ENCODE peak calls at places on chromosomes 13 and 19, in eight cellular contexts. R is tibial artery, A is gastrocnemius medialis, H is heart left ventricle, E is heart right ventricle, J is esophagus muscularis mucosa, T is T-helper 17 cell, Y is upper lobe of left lung. S is an unnamed sample.

GRCh38 chr13:39119422-39119821 is 81.2 kb downstream of the NHLRC3 start:
- DNase-seq in T (no peak), A (no peak), H (no peak), R (no peak), E (no peak), J (no peak), Y (no peak), S (no peak)

GRCh38 chr19:13082192-13083007 is 20.3 kb downstream of the LYL1 start:
- DNase-seq in T (no peak), A (peak; percentile 62), J (no peak), Y (no peak), R (no peak), H (no peak), E (no peak), S (no peak)

GRCh38 chr13:28059214-28059613 is 41.2 kb downstream of the FLT3 start:
- DNase-seq in H (no peak), E (no peak), A (no peak), Y (no peak), T (no peak), R (no peak), J (no peak), S (peak; percentile 4)

GRCh38 chr13:111252449-111253124 is 67.9 kb upstream of the TEX29 start:
- DNase-seq in J (peak; percentile 17), H (no peak), T (no peak), A (no peak), Y (no peak), E (no peak), R (no peak), S (no peak)

GRCh38 chr13:75978815-75979214 is 342.7 kb downstream of the LMO7 start:
- DNase-seq in A (no peak), H (no peak), Y (no peak), E (no peak), J (no peak), T (no peak), R (no peak), S (no peak)

GRCh38 chr13:90374183-90374582 is 973.3 kb upstream of the MIR17HG start:
- DNase-seq in R (no peak), J (no peak), H (no peak), A (no peak), T (no peak), E (no peak), Y (no peak), S (no peak)

GRCh38 chr13:44359983-44360375 is 13.6 kb upstream of the SERP2 start:
- DNase-seq in T (no peak), J (no peak), H (no peak), Y (no peak), A (no peak), E (no peak), R (no peak), S (no peak)

GRCh38 chr13:89955773-89956172 is 1391.7 kb upstream of the MIR17HG start:
- DNase-seq in E (no peak), H (no peak), R (no peak), J (no peak), A (no peak), Y (no peak), T (no peak), S (no peak)

GRCh38 chr13:25493930-25494707 is 122.3 kb downstream of the ATP8A2 start:
- DNase-seq in H (no peak), T (no peak), J (peak; percentile 60), R (no peak), Y (no peak), A (no peak), E (no peak), S (no peak)

GRCh38 chr19:49442354-49442753 is 1.0 kb upstream of the SLC17A7 start:
- DNase-seq in R (peak; percentile 79), Y (no peak), J (no peak), H (no peak), A (peak; percentile 67), E (peak; percentile 52), T (no peak), S (no peak)

DNA sequence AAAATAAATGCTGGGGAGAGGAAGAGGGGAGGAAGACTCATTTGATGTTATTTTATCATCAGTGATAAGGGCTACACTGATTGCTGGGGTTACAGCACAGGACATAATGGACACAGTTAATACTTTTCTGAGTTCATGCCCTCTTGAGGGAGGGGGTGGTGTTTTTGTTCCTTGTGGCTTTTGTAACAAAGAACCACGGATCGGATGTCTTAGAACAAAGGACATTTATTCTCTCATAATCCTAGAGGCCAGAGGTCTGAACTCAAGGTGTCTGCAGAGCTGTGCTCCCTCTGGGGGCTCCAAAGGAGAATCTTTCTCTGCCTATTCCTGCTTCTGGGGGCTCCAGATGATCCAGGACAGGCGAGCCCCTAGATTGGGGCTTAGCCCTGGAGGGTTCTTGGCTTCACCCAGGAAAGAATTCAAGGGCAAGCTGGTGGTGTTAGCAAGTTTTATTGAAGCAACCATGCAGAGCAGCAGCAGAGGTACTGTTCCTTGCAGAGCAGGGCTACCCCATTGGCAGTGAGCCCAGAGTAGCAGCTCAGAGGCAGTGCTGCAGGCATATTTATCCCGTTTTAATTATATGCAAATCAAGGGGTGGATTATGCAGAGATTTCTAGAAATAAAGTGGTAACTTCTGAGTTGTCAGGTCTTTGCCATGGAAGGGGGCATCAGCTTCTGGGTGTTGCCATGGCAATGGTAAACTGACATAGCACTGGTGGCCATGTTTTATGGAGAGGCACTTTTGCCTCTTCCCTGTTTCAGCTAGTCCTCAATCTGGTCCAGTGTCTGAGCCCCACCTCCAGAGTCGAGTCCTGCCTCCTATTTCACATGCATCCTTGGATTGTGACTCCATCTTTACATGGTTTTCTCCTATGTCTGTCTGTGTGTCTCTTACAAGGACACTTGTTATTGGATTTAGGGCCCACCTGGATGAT is 18.0 kb downstream of the VAV1 start:
- DNase-seq in A (no peak), Y (no peak), J (no peak), T (no peak), E (no peak), R (no peak), H (no peak), S (no peak)
- H3K9me3 ChIP-seq in A (no peaks in the 10 kb centered on the region), Y (peaks cover 6% of the 10 kb centered on the region), J (no peaks in the 10 kb centered on the region), T (no peaks in the 10 kb centered on the region), E (peaks cover 7% of the 10 kb centered on the region), R (peaks cover 5% of the 10 kb centered on the region), H (no peaks in the 10 kb centered on the region), S (no peaks in the 10 kb centered on the region)

DNA sequence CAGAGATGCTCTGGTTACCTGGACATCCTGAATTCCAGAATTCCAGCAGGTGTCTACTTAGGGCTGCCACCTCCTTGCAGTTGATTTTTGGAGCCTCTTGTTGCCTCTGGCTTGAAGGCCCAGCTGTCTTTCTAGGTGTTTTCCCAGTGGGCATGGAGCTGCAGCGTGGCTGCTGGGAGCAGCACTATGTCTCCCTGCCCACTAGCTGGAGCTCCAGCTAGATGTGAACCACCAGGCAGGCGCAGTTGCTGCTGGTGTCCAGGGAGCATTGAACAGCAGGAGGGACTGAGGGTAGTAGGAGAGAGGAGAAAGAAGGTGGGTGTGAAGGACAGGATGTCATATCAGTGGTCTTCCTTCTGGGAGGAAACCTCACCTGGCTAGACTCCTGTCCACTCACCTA is 9.9 kb upstream of the SELENOW start:
- DNase-seq in R (no peak), A (no peak), J (no peak), Y (no peak), T (no peak), H (no peak), E (no peak), S (no peak)
- H3K9me3 ChIP-seq in R (no peaks in the 10 kb centered on the region), A (no peaks in the 10 kb centered on the region), J (no peaks in the 10 kb centered on the region), Y (no peaks in the 10 kb centered on the region), T (no peaks in the 10 kb centered on the region), H (no peaks in the 10 kb centered on the region), E (no peaks in the 10 kb centered on the region), S (no peaks in the 10 kb centered on the region)

GRCh38 chr13:18948664-18949488 is 232.7 kb downstream of the TUBA3C start:
- DNase-seq in E (no peak), H (peak; percentile 15), R (no peak), J (no peak), A (no peak), Y (no peak), T (no peak), S (no peak)

GRCh38 chr13:18948012-18948663 is 233.5 kb downstream of the TUBA3C start:
- DNase-seq in R (no peak), E (no peak), H (peak; percentile 33), T (no peak), Y (no peak), A (no peak), J (no peak), S (no peak)

GRCh38 chr13:18947376-18947977 is 234.1 kb downstream of the TUBA3C start:
- DNase-seq in R (no peak), J (no peak), E (no peak), Y (no peak), A (no peak), H (peak; percentile 14), T (no peak), S (no peak)

GRCh38 chr13:18949970-18950369 is 231.7 kb downstream of the TUBA3C start:
- DNase-seq in E (no peak), T (no peak), J (no peak), H (peak; percentile 4), Y (no peak), A (no peak), R (no peak), S (no peak)

DNA sequence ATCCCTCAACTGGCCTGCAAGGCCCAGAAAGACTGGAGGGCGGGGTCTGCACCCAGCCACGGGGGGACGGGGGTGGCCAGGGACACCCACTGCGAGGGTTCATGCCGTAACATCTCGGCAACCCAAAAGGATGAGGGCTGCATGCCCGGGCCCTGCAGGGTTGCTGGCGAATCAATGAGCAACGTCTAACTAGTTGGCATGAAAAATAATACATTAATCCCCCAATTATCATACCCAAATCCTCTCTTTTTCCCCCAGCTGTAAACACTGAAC is 232.2 kb downstream of the TUBA3C start:
- DNase-seq in T (no peak), A (no peak), R (no peak), Y (no peak), E (no peak), H (peak; percentile 31), J (no peak), S (no peak)
- H3K9me3 ChIP-seq in T (no peaks in the 10 kb centered on the region), A (no peaks in the 10 kb centered on the region), R (no peaks in the 10 kb centered on the region), Y (no peaks in the 10 kb centered on the region), E (no peaks in the 10 kb centered on the region), H (no peaks in the 10 kb centered on the region), J (no peaks in the 10 kb centered on the region), S (no peaks in the 10 kb centered on the region)

GRCh38 chr19:16931306-16931705 is 42.5 kb downstream of the F2RL3 start:
- DNase-seq in R (no peak), Y (no peak), T (no peak), E (no peak), H (no peak), J (no peak), A (no peak), S (no peak)

GRCh38 chr19:16928916-16929315 is 40.1 kb downstream of the F2RL3 start:
- DNase-seq in H (no peak), A (no peak), J (no peak), Y (no peak), T (no peak), E (no peak), R (no peak), S (no peak)

GRCh38 chr19:16930753-16931152 is 42.0 kb downstream of the F2RL3 start:
- DNase-seq in Y (no peak), A (no peak), J (no peak), H (no peak), T (no peak), E (no peak), R (no peak), S (no peak)

GRCh38 chr19:16928351-16928750 is 39.6 kb downstream of the F2RL3 start:
- DNase-seq in H (no peak), J (no peak), Y (no peak), E (no peak), A (no peak), T (no peak), R (no peak), S (no peak)

DNA sequence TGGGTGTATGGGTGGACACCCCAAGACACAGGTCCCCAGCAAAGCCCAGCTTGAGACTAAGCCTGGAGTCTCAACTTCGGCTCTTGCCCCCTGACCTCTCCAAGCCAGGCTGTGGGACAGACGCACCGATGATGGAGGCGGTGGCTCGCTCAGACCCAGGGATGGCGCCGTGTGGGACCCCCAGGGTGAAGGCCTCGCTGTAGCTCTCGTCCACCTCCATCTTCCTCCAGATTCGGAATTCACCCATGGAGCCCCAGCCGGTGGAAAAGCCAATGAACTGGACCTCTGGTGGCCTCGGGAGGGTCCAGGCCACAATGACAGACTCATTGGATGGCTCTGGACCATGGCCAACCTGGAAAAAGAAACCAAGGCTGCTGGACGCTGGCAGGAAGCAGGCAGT is 39.1 kb downstream of the F2RL3 start:
- DNase-seq in J (no peak), T (no peak), H (no peak), Y (no peak), E (no peak), A (no peak), R (no peak), S (no peak)
- H3K9me3 ChIP-seq in J (no peaks in the 10 kb centered on the region), T (no peaks in the 10 kb centered on the region), H (no peaks in the 10 kb centered on the region), Y (peaks cover 9% of the 10 kb centered on the region), E (peaks cover 14% of the 10 kb centered on the region), A (no peaks in the 10 kb centered on the region), R (no peaks in the 10 kb centered on the region), S (no peaks in the 10 kb centered on the region)